ENCODE peak calls at places on chromosomes 3 and 15, in ten cellular contexts. E is A172; I is AML-193; H is gastrocnemius medialis; Z is CD4-positive, alpha-beta memory T cell; N is NCI-H1105; G is HL-60; U is MV-4-11; K is GM20000; F is H7. P is an unnamed sample.

GRCh38 chr3:81643721-81644120 is 117.7 kb downstream of the GBE1 start:
- DNase-seq in E (peak), I (peak), H (no peak), Z (no peak), N (no peak), G (no peak), U (peak), K (no peak), F (peak), P (no peak)

GRCh38 chr3:124529826-124530571 is 200.3 kb upstream of the UMPS start:
- DNase-seq in E (peak), I (no peak), H (no peak), Z (no peak), N (no peak), G (no peak), U (no peak), K (no peak), F (peak), P (no peak)

GRCh38 chr3:23105048-23105447 is 98.1 kb upstream of the UBE2E2 start:
- DNase-seq in E (no peak), I (no peak), H (no peak), Z (no peak), N (no peak), G (no peak), U (no peak), K (no peak), F (no peak), P (no peak)

GRCh38 chr15:77571181-77571580 is 61.5 kb downstream of the LINGO1 start:
- DNase-seq in E (no peak), I (no peak), H (no peak), Z (no peak), N (no peak), G (no peak), U (no peak), K (no peak), F (peak), P (no peak)

GRCh38 chr3:52345521-52346110 is 29.5 kb downstream of the DNAH1 start:
- DNase-seq in E (no peak), I (no peak), H (no peak), Z (no peak), N (no peak), G (no peak), U (no peak), K (no peak), F (no peak), P (no peak)

GRCh38 chr15:75431682-75432081 is 19.8 kb downstream of the SIN3A start:
- DNase-seq in E (no peak), I (no peak), H (no peak), Z (no peak), N (no peak), G (no peak), U (no peak), K (no peak), F (no peak), P (no peak)

GRCh38 chr3:97721446-97721845 is 43.1 kb upstream of the ARL6 start:
- DNase-seq in E (no peak), I (no peak), H (no peak), Z (no peak), N (no peak), G (no peak), U (no peak), K (no peak), F (no peak), P (no peak)

GRCh38 chr3:46400000-46400734 is 6.7 kb downstream of the CCR5AS start:
- DNase-seq in E (peak), I (no peak), H (no peak), Z (no peak), N (no peak), G (no peak), U (no peak), K (no peak), F (no peak), P (no peak)